ENCODE peak calls at places on chromosomes 4 and X, in four cellular contexts. T, B, K and U are unnamed samples.

GRCh38 chr4:154743683-154744340 is at the start of gene LRAT:
- DNase-seq in T (peak), B (peak), K (no peak), U (peak)

GRCh38 chrX:138018145-138018799 is 452.3 kb downstream of the ZIC3 start:
- DNase-seq in T (no peak), B (no peak), K (no peak), U (no peak)

GRCh38 chrX:26927419-26927818 is 535.7 kb downstream of the PPP4R3C start:
- DNase-seq in T (no peak), B (no peak), K (no peak), U (no peak)

GRCh38 chrX:43559643-43560042 is 96.5 kb upstream of the MAOA start:
- DNase-seq in T (no peak), B (no peak), K (peak), U (no peak)

GRCh38 chrX:68833855-68834331 is 5.1 kb downstream of the EFNB1 start:
- DNase-seq in T (no peak), B (no peak), K (no peak), U (no peak)

GRCh38 chrX:19382500-19383145 is 38.9 kb downstream of the PDHA1 start:
- DNase-seq in T (no peak), B (peak), K (no peak), U (peak)

GRCh38 chr4:337932-338758 is 531 bp downstream of the ZNF141 start:
- DNase-seq in T (no peak), B (peak), K (no peak), U (peak)

GRCh38 chr4:148693913-148694649 is 251.9 kb upstream of the NR3C2 start:
- DNase-seq in T (no peak), B (no peak), K (no peak), U (no peak)

GRCh38 chrX:151975228-151975593 is 735 bp upstream of the GABRE start:
- DNase-seq in T (no peak), B (no peak), K (no peak), U (no peak)

GRCh38 chr4:82851902-82852750 is 38.8 kb downstream of the SEC31A start:
- DNase-seq in T (no peak), B (no peak), K (no peak), U (peak)

GRCh38 chr4:122041312-122041711 is 89.5 kb upstream of the TRPC3 start:
- DNase-seq in T (no peak), B (no peak), K (no peak), U (no peak)

GRCh38 chrX:153640736-153641574 is 6.0 kb upstream of the DUSP9 start:
- DNase-seq in T (no peak), B (no peak), K (no peak), U (peak)

GRCh38 chr4:8294775-8295174 is 25.2 kb downstream of the HTRA3 start:
- DNase-seq in T (no peak), B (no peak), K (no peak), U (no peak)

GRCh38 chr4:173501592-173502150 is 28.4 kb downstream of the HAND2 start:
- DNase-seq in T (no peak), B (no peak), K (no peak), U (no peak)

GRCh38 chr4:4284827-4285618 is 4.9 kb downstream of the LYAR start:
- DNase-seq in T (no peak), B (no peak), K (no peak), U (no peak)

GRCh38 chr4:112002301-112002700 is 143.0 kb upstream of the FAM241A start:
- DNase-seq in T (no peak), B (no peak), K (no peak), U (no peak)

GRCh38 chr4:28167411-28167810 is 1306.8 kb downstream of the STIM2 start:
- DNase-seq in T (no peak), B (no peak), K (no peak), U (no peak)

GRCh38 chr4:56995525-56995924 is 16.8 kb downstream of the POLR2B start:
- DNase-seq in T (no peak), B (no peak), K (peak), U (no peak)

GRCh38 chrX:122238801-122239200 is 945.3 kb upstream of the GRIA3 start:
- DNase-seq in T (no peak), B (no peak), K (no peak), U (no peak)

GRCh38 chrX:139936259-139936658 is 3.4 kb upstream of the ATP11C start:
- DNase-seq in T (no peak), B (no peak), K (no peak), U (no peak)

GRCh38 chr4:119823045-119823444 is 194.4 kb upstream of the PDE5A start:
- DNase-seq in T (no peak), B (no peak), K (no peak), U (no peak)

GRCh38 chrX:9211269-9211668 is 177.3 kb upstream of the FAM9B start:
- DNase-seq in T (no peak), B (no peak), K (no peak), U (no peak)

GRCh38 chrX:45889471-45889870 is 655.8 kb downstream of the ZNF674 start:
- DNase-seq in T (no peak), B (no peak), K (no peak), U (no peak)

GRCh38 chr4:71992571-71992970 is 39.2 kb upstream of the NPFFR2 start:
- DNase-seq in T (no peak), B (no peak), K (no peak), U (no peak)

GRCh38 chrX:134572816-134573682 is 85.2 kb downstream of the PLAC1 start:
- DNase-seq in T (no peak), B (no peak), K (no peak), U (no peak)

GRCh38 chr4:7852568-7853185 is 87.0 kb downstream of the AFAP1 start:
- DNase-seq in T (no peak), B (no peak), K (no peak), U (no peak)

GRCh38 chr4:109548655-109549054 is 11.4 kb upstream of the MCUB start:
- DNase-seq in T (no peak), B (no peak), K (peak), U (no peak)